ENCODE peak calls at places on chromosomes 2 and 18, in five cellular contexts. O is NK-92 treated with Interleukin-12 subunit alpha and Interleukin-12 subunit beta, amount 100 ng/mL, for 24 hours; Q is bronchial epithelial cell; T is T-helper 2 cell; D is left colon. E is an unnamed sample.
A peak's percentile ranks its signal among the peaks of the same experiment; 100 is the strongest.

GRCh38 chr2:235512699-235513053 is 18.8 kb downstream of the AGAP1 start:
- DNase-seq in D (peak; percentile 78), T (no peak), Q (no peak), O (no peak), E (no peak)

GRCh38 chr2:138602166-138602460 is 100.5 kb downstream of the SPOPL start:
- DNase-seq in T (no peak), O (no peak), D (no peak), Q (no peak), E (no peak)

GRCh38 chr2:62545261-62545660 is 39.3 kb upstream of the TMEM17 start:
- DNase-seq in D (no peak), T (no peak), Q (no peak), O (no peak), E (no peak)

GRCh38 chr2:203097735-203098134 is 83.1 kb downstream of the NBEAL1 start:
- DNase-seq in D (no peak), T (no peak), Q (peak; percentile 20), O (no peak), E (no peak)

GRCh38 chr18:13452448-13452811 is 233.9 kb downstream of the LDLRAD4 start:
- DNase-seq in D (no peak), T (no peak), Q (peak; percentile 17), O (no peak), E (no peak)

GRCh38 chr2:201880620-201881381 is 74.5 kb downstream of the CDK15 start:
- DNase-seq in D (no peak), O (no peak), T (no peak), Q (no peak), E (no peak)

GRCh38 chr18:44392933-44393332 is 287.8 kb upstream of the SETBP1 start:
- DNase-seq in D (no peak), T (no peak), Q (no peak), O (no peak), E (no peak)

GRCh38 chr2:178233428-178233827 is 39.1 kb downstream of the OSBPL6 start:
- DNase-seq in D (no peak), Q (peak; percentile 83), O (no peak), T (no peak), E (no peak)

GRCh38 chr2:189821953-189822748 is 37.9 kb downstream of the PMS1 start:
- DNase-seq in D (no peak), Q (peak; percentile 7), T (no peak), O (no peak), E (no peak)

GRCh38 chr2:240623531-240624010 is 1.7 kb upstream of the GPR35 start:
- DNase-seq in O (no peak), T (no peak), D (peak; percentile 10), Q (no peak), E (no peak)

GRCh38 chr2:182186132-182186735 is 200.6 kb downstream of the PPP1R1C start:
- DNase-seq in Q (peak; percentile 48), O (no peak), T (peak; percentile 10), D (no peak), E (no peak)